ENCODE peak calls at places on chromosomes 1 and 21, in seven cellular contexts. H is Calu3; L is NCI-H460; S is naive B cell; D is stimulated activated CD4-positive, alpha-beta T cell treated with anti-CD3 and anti-CD28 coated beads, Interleukin-4, amount 100 ng/mL, for 48 hours; T is omental fat pad; P is CD4-positive, CD25-positive, alpha-beta regulatory T cell. R is an unnamed sample.

GRCh38 chr1:22794691-22795090 is 84.1 kb downstream of the EPHB2 start:
- DNase-seq in H (no peak), L (no peak), S (no peak), D (no peak), T (no peak), P (no peak), R (no peak)

GRCh38 chr1:18949689-18950414 is 6.6 kb downstream of the IFFO2 start:
- DNase-seq in H (no peak), L (no peak), S (no peak), D (no peak), T (no peak), P (no peak), R (no peak)

GRCh38 chr1:198234511-198235251 is 77.9 kb downstream of the NEK7 start:
- DNase-seq in H (peak), L (no peak), S (no peak), D (no peak), T (no peak), P (no peak), R (no peak)

GRCh38 chr1:235093013-235093618 is 35.5 kb downstream of the TOMM20 start:
- DNase-seq in H (peak), L (no peak), S (no peak), D (no peak), T (no peak), P (no peak), R (no peak)

GRCh38 chr21:42378418-42378817 is 12.1 kb upstream of the TFF1 start:
- DNase-seq in H (no peak), L (no peak), S (no peak), D (no peak), T (no peak), P (no peak), R (no peak)

GRCh38 chr1:199178646-199179045 is 539.8 kb downstream of the PTPRC start:
- DNase-seq in H (no peak), L (no peak), S (no peak), D (no peak), T (no peak), P (no peak), R (no peak)

GRCh38 chr1:169108897-169109560 is 2.5 kb downstream of the ATP1B1 start:
- DNase-seq in H (peak), L (peak), S (no peak), D (no peak), T (no peak), P (peak), R (no peak)

GRCh38 chr1:47898156-47898825 is 98.9 kb downstream of the TRABD2B start:
- DNase-seq in H (no peak), L (no peak), S (no peak), D (no peak), T (no peak), P (no peak), R (no peak)

GRCh38 chr21:16667395-16667794 is 845.4 kb upstream of the CXADR start:
- DNase-seq in H (no peak), L (no peak), S (no peak), D (no peak), T (no peak), P (no peak), R (no peak)

GRCh38 chr1:50326026-50326425 is 97.2 kb downstream of the DMRTA2 start:
- DNase-seq in H (no peak), L (no peak), S (no peak), D (no peak), T (no peak), P (no peak), R (no peak)

GRCh38 chr1:91078859-91079258 is 57.0 kb upstream of the ZNF644 start:
- DNase-seq in H (no peak), L (no peak), S (no peak), D (no peak), T (no peak), P (no peak), R (no peak)

GRCh38 chr1:3907031-3907534 is 7.0 kb upstream of the C1orf174 start:
- DNase-seq in H (no peak), L (no peak), S (no peak), D (peak), T (no peak), P (no peak), R (no peak)

GRCh38 chr21:32427958-32428623 is 15.6 kb downstream of the EVA1C start:
- DNase-seq in H (no peak), L (no peak), S (no peak), D (no peak), T (no peak), P (no peak), R (no peak)

GRCh38 chr1:111707906-111708305 is 31.3 kb downstream of the INKA2 start:
- DNase-seq in H (no peak), L (no peak), S (no peak), D (no peak), T (no peak), P (no peak), R (no peak)

GRCh38 chr1:16050328-16050727 is 6.7 kb downstream of the CLCNKB start:
- DNase-seq in H (no peak), L (no peak), S (no peak), D (no peak), T (no peak), P (no peak), R (no peak)

GRCh38 chr21:17523007-17523451 is 10.2 kb downstream of the CXADR start:
- DNase-seq in H (no peak), L (no peak), S (no peak), D (no peak), T (no peak), P (no peak), R (no peak)

GRCh38 chr21:44913425-44914175 is 7.1 kb downstream of the ITGB2 start:
- DNase-seq in H (no peak), L (no peak), S (no peak), D (no peak), T (no peak), P (no peak), R (no peak)

GRCh38 chr1:93304716-93305138 is 41.0 kb upstream of the DR1 start:
- DNase-seq in H (peak), L (peak), S (peak), D (peak), T (peak), P (peak), R (peak)

GRCh38 chr1:219422811-219423598 is 189.9 kb downstream of the ZC3H11B start:
- DNase-seq in H (no peak), L (no peak), S (no peak), D (no peak), T (no peak), P (no peak), R (peak)

GRCh38 chr1:210477328-210477924 is 148.7 kb downstream of the HHAT start:
- DNase-seq in H (no peak), L (no peak), S (no peak), D (no peak), T (no peak), P (no peak), R (no peak)

GRCh38 chr1:43451701-43452532 is 1.8 kb downstream of the HYI start:
- DNase-seq in H (no peak), L (no peak), S (no peak), D (no peak), T (no peak), P (no peak), R (no peak)

GRCh38 chr21:40603774-40604173 is 243.2 kb downstream of the DSCAM start:
- DNase-seq in H (no peak), L (no peak), S (no peak), D (no peak), T (no peak), P (no peak), R (no peak)

GRCh38 chr1:94068831-94069648 is 51.9 kb downstream of the ABCA4 start:
- DNase-seq in H (peak), L (no peak), S (no peak), D (no peak), T (no peak), P (no peak), R (no peak)

GRCh38 chr1:58231204-58231603 is 315.3 kb downstream of the OMA1 start:
- DNase-seq in H (no peak), L (no peak), S (no peak), D (no peak), T (no peak), P (no peak), R (no peak)

GRCh38 chr21:15057290-15057689 is 7.5 kb downstream of the NRIP1 start:
- DNase-seq in H (no peak), L (no peak), S (no peak), D (no peak), T (no peak), P (no peak), R (no peak)

GRCh38 chr1:109756848-109757521 is 6.7 kb downstream of the EPS8L3 start:
- DNase-seq in H (no peak), L (no peak), S (no peak), D (no peak), T (no peak), P (no peak), R (no peak)

GRCh38 chr21:35603471-35603870 is 456.9 kb downstream of the SETD4 start:
- DNase-seq in H (no peak), L (no peak), S (no peak), D (no peak), T (no peak), P (no peak), R (no peak)

GRCh38 chr1:29384496-29385015 is 148.2 kb downstream of the PTPRU start:
- DNase-seq in H (no peak), L (no peak), S (no peak), D (no peak), T (no peak), P (no peak), R (no peak)

GRCh38 chr1:29592731-29593130 is 356.4 kb downstream of the PTPRU start:
- DNase-seq in H (no peak), L (no peak), S (no peak), D (no peak), T (no peak), P (no peak), R (no peak)